ENCODE peak calls at places on chromosome 17, in five cellular contexts. F, D, Z, J and Q are unnamed samples.

GRCh38 chr17:42361781-42362186 is 26.5 kb downstream of the STAT3 start:
- DNase-seq in Z (no peak), J (no peak), D (no peak), F (no peak), Q (no peak)

GRCh38 chr17:61253937-61254677 is 145.5 kb upstream of the TBX2 start:
- DNase-seq in Z (no peak), D (no peak), F (no peak), J (no peak), Q (no peak)

GRCh38 chr17:1713878-1714487 is 3.8 kb upstream of the TLCD2 start:
- DNase-seq in J (no peak), Z (peak), D (peak), F (no peak), Q (peak)

GRCh38 chr17:79005063-79005861 is 4.3 kb downstream of the CANT1 start:
- DNase-seq in Z (no peak), J (no peak), D (peak), F (no peak), Q (peak)

GRCh38 chr17:67602439-67602838 is 115.3 kb upstream of the NOL11 start:
- DNase-seq in F (no peak), J (no peak), Z (no peak), D (no peak), Q (no peak)

GRCh38 chr17:43822566-43823190 is 10.3 kb downstream of the MPP3 start:
- DNase-seq in D (peak), F (no peak), Z (peak), J (no peak), Q (no peak)

GRCh38 chr17:64455993-64456885 is 7.3 kb downstream of the MILR1 start:
- DNase-seq in D (no peak), F (no peak), Z (no peak), J (no peak), Q (no peak)

GRCh38 chr17:82598256-82599011 is 49.8 kb downstream of the WDR45B start:
- DNase-seq in D (no peak), F (peak), Z (peak), J (no peak), Q (peak)

GRCh38 chr17:56351675-56352074 is 198.4 kb downstream of the ANKFN1 start:
- DNase-seq in Z (no peak), D (no peak), F (no peak), J (no peak), Q (no peak)

GRCh38 chr17:57948555-57949420 is 6.4 kb downstream of the CUEDC1 start:
- DNase-seq in F (peak), Z (peak), D (no peak), J (no peak), Q (peak)

GRCh38 chr17:45334231-45334630 is 17.4 kb upstream of the MAP3K14 start:
- DNase-seq in Z (no peak), F (no peak), D (peak), J (no peak), Q (peak)

GRCh38 chr17:20154601-20155000 is 145.4 kb downstream of the SPECC1 start:
- DNase-seq in J (no peak), F (no peak), Z (no peak), D (no peak), Q (peak)

GRCh38 chr17:58308173-58308984 is 20.2 kb downstream of the TSPOAP1 start:
- DNase-seq in J (no peak), Z (no peak), D (no peak), F (no peak), Q (no peak)

GRCh38 chr17:37466471-37466870 is 23.2 kb upstream of the DUSP14 start:
- DNase-seq in J (no peak), D (no peak), Z (no peak), F (no peak), Q (peak)

GRCh38 chr17:66507103-66507923 is 204.9 kb downstream of the PRKCA start:
- DNase-seq in F (peak), D (no peak), J (no peak), Z (peak), Q (peak)

GRCh38 chr17:73334771-73335513 is 23.1 kb upstream of the CDC42EP4 start:
- DNase-seq in D (no peak), J (no peak), Z (no peak), F (no peak), Q (peak)

GRCh38 chr17:63543822-63544420 is 6.4 kb upstream of the DCAF7 start:
- DNase-seq in Z (no peak), J (no peak), F (no peak), D (peak), Q (no peak)

GRCh38 chr17:45410144-45411091 is 22.3 kb downstream of the ARHGAP27 start:
- DNase-seq in D (no peak), F (no peak), Z (no peak), J (no peak), Q (no peak)

GRCh38 chr17:76154935-76155845 is 14.1 kb upstream of the FOXJ1 start:
- DNase-seq in J (no peak), D (peak), F (no peak), Z (no peak), Q (no peak)

GRCh38 chr17:53466733-53467132 is 356.0 kb upstream of the KIF2B start:
- DNase-seq in J (no peak), D (no peak), F (no peak), Z (no peak), Q (no peak)

GRCh38 chr17:5508855-5509254 is 22.5 kb downstream of the MIS12 start:
- DNase-seq in D (no peak), Z (peak), J (no peak), F (peak), Q (peak)

GRCh38 chr17:40347319-40348135 is 17.0 kb downstream of the GJD3 start:
- DNase-seq in Z (no peak), F (no peak), D (no peak), J (no peak), Q (no peak)

GRCh38 chr17:38334480-38335364 is 9.0 kb downstream of the GPR179 start:
- DNase-seq in F (no peak), D (no peak), Z (no peak), J (no peak), Q (no peak)

GRCh38 chr17:82020874-82021727 is 1.6 kb downstream of the CENPX start:
- DNase-seq in J (peak), Z (peak), F (peak), D (peak), Q (peak)

GRCh38 chr17:80912451-80912850 is 79.2 kb upstream of the CHMP6 start:
- DNase-seq in J (no peak), Z (no peak), F (no peak), D (peak), Q (no peak)

DNA sequence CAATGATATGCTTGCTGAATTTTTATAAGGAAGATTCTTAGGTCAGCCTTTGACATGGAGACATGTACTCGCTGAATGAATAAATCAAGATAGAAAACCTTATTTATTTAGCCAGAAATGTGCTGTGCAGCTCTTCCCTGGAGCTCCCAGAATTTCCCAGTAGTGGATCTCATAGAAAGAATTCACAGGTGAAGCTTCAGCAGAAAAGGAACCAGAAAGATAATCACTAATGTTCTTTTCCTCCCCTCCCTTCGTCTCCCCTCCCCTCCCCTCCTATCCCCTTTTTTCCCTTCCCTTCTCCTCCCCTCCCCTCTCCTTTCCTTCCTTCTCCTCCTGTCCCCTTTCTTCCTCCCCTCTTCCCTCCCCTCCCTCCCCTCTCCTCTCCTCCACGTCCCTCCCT is 158.2 kb downstream of the MAP2K6 start:
- DNase-seq in J (no peak), F (no peak), Z (no peak), D (no peak), Q (no peak)
- H3K4me3 ChIP-seq in J (no peak), F (no peak), Z (no peak), D (no peak), Q (no peak)

DNA sequence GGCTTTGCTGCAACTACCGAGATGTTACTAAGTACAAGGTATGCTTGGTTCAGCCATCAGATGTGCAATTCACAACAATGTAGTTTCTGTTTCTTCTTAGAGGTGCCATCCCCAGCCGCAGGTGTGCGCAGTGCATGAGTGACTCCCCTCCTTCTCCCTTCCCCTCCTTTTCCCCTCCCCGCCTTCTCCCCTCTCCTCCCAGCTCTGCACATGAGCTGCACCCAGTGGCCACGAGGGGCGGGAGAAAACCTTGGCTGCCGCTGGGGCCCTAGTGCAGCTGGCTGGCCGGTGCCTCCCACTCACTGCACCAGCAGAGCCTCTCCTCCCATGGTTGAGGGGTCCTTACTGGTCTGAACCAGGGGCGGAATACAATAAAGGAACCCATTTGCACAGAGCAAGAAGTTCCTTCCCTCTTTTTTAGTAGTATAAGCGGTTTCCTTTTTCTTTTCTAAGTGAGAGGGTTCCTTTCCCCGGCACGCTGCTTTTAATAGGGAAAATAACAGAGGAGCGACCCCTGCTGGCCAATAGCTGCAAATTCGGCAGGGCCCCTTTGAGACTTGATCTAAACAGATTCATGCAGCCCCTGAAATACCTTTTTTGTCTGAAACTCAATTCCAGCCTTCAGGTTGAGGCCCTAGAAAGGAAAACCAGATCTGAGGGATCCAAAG is 7.8 kb upstream of the CCL15 start:
- DNase-seq in D (no peak), Z (peak), F (peak), J (no peak), Q (peak)
- TF ChIP-seq CTCF in D (peak), Z (peak), F (peak), J (peak), Q (peak)

GRCh38 chr17:17044846-17045561 is 2.7 kb downstream of the MPRIP start:
- DNase-seq in Z (peak), J (no peak), D (peak), F (peak), Q (peak)
- H3K4me3 ChIP-seq in Z (peak), J (peak), D (peak), F (peak), Q (peak)

DNA sequence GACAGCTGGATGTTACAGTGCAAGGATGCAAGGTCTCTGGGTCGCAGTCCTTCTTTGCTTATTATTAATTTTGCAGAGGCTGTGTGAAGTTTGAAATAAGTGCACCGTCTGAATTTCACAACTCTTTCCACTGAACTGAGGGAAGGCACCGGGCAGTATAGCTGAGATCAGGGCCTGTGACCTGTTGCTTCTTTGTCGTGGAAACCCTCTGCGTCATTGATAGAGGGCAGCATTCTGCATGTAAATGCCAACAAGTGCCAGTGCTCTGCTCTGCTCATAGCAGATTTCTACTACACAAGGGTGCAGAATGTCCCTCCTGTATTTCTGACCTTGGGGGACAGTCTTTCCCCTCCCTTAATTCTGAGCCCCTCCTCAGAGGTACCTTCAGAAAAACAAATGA is 26.0 kb downstream of the CD300LF start:
- DNase-seq in F (no peak), Z (no peak), J (no peak), D (no peak), Q (no peak)
- TF ChIP-seq CTCF in F (no peak), Z (no peak), J (no peak), D (no peak), Q (no peak)

DNA sequence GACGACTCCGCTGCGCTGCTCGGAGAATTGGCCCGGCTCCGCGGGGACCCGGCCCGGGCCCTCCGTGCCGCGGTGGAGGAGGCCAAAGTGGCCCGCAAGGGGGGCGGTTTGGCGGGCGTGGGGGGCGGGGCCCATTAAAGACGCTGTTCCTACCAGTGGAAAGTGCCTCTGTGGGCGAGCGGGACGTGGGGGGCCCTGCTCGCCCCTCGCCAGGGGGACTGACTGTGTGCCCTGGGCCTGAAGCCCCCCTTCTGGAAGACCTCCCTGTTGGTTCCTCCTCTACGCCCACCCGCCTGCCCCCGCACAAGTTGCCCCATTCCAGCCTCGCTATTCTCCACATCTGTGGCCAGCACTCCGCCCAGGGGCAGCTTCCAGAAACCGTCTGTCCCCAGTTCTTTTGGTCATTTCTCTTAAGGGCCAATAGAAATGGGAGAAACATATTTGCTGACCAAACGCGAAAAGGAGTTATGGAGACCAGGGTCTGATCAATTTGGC is 1.9 kb upstream of the FGF11 start:
- DNase-seq in F (no peak), J (no peak), Z (no peak), D (no peak), Q (no peak)
- H3K4me3 ChIP-seq in F (peak), J (peak), Z (peak), D (peak), Q (peak)

GRCh38 chr17:30921544-30922196 is at the start of gene ADAP2:
- DNase-seq in D (peak), J (peak), Z (no peak), F (no peak), Q (peak)

GRCh38 chr17:30922235-30922993 is 669 bp downstream of the ADAP2 start:
- DNase-seq in J (peak), D (peak), Z (no peak), F (no peak), Q (no peak)

GRCh38 chr17:30920683-30921543 is 832 bp upstream of the ADAP2 start:
- DNase-seq in Z (peak), F (no peak), J (no peak), D (peak), Q (peak)

GRCh38 chr17:30926516-30926915 is 4.8 kb downstream of the ADAP2 start:
- DNase-seq in F (no peak), Z (peak), D (peak), J (no peak), Q (no peak)

DNA sequence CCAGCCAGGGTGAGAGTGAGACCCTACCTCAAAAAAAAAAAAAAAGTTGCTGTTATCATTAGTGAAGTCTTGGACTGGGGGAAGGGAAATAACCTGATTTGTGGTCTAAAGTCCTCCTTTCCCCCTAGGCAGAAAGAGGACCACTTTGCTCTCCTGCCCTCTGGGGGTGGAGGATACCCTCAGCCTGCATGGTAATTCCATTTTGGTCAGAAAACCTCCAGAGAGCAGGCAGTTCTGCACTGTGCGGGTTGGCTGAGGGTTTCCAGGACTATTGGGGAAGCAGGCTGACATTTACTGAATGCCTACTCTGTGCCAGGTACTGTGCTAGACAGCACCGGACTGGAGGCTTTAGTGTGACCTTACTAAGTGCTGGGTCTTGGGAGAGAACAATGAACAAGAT is 2.6 kb downstream of the ADAP2 start:
- DNase-seq in J (no peak), D (peak), Z (no peak), F (no peak), Q (no peak)
- TF ChIP-seq CTCF in J (no peak), D (no peak), Z (no peak), F (no peak), Q (no peak)

GRCh38 chr17:77332034-77332971 is 191.5 kb downstream of the SEC14L1 start:
- DNase-seq in J (no peak), D (peak), F (no peak), Z (no peak), Q (no peak)
- H3K4me3 ChIP-seq in J (peak), D (peak), F (no peak), Z (no peak), Q (no peak)